ENCODE peak calls at places on chromosome 7, in five cellular contexts. X is AG09309, W is lower leg skin, U is transverse colon, B is IMR-90. O is an unnamed sample.

GRCh38 chr7:45188736-45189135 is 31.1 kb downstream of the RAMP3 start:
- DNase-seq in B (no peak), U (no peak), X (no peak), W (peak; percentile 50), O (no peak)

GRCh38 chr7:93442478-93443224 is 131.9 kb downstream of the CALCR start:
- DNase-seq in X (no peak), B (peak; percentile 13), W (no peak), U (peak; percentile 13), O (no peak)

GRCh38 chr7:50272808-50273207 is 31.7 kb upstream of the IKZF1 start:
- DNase-seq in B (no peak), W (no peak), X (no peak), U (no peak), O (no peak)

GRCh38 chr7:5591547-5591899 is 167.9 kb upstream of the TNRC18 start:
- DNase-seq in W (no peak), X (peak; percentile 43), B (peak; percentile 80), U (no peak), O (peak; percentile 58)

GRCh38 chr7:74454948-74455804 is 1.5 kb downstream of the GTF2IRD1 start:
- DNase-seq in U (peak; percentile 68), X (no peak), W (no peak), B (no peak), O (no peak)

GRCh38 chr7:105799677-105800076 is 76.7 kb downstream of the ATXN7L1 start:
- DNase-seq in U (no peak), B (peak; percentile 28), W (no peak), X (no peak), O (no peak)

GRCh38 chr7:122884186-122884585 is 2.1 kb downstream of the CADPS2 start:
- DNase-seq in B (no peak), X (no peak), W (no peak), U (no peak), O (no peak)

GRCh38 chr7:74475243-74475986 is 21.7 kb downstream of the GTF2IRD1 start:
- DNase-seq in B (no peak), W (no peak), X (no peak), U (peak; percentile 45), O (no peak)

GRCh38 chr7:66296555-66296954 is 91.4 kb downstream of the TPST1 start:
- DNase-seq in X (no peak), W (no peak), B (peak; percentile 38), U (no peak), O (no peak)

GRCh38 chr7:116671681-116672595 is at the start of gene MET:
- DNase-seq in X (no peak), U (peak; percentile 86), W (peak; percentile 95), B (peak; percentile 72), O (no peak)

GRCh38 chr7:26369519-26370385 is 78.1 kb downstream of the SNX10 start:
- DNase-seq in X (peak; percentile 1), U (peak; percentile 20), W (no peak), B (peak; percentile 43), O (no peak)

GRCh38 chr7:40546616-40547501 is 412.1 kb downstream of the SUGCT start:
- DNase-seq in U (no peak), X (no peak), W (no peak), B (peak; percentile 40), O (no peak)

GRCh38 chr7:100215895-100216294 is 3.9 kb upstream of the PVRIG start:
- DNase-seq in W (no peak), B (peak; percentile 37), X (no peak), U (no peak), O (no peak)

GRCh38 chr7:41624818-41625217 is 78.1 kb downstream of the INHBA start:
- DNase-seq in W (peak; percentile 78), B (peak; percentile 69), X (peak; percentile 2), U (no peak), O (no peak)

GRCh38 chr7:92720604-92721350 is 115.6 kb downstream of the CDK6 start:
- DNase-seq in X (no peak), U (no peak), W (no peak), B (no peak), O (no peak)

GRCh38 chr7:42237162-42237821 is at the start of gene GLI3:
- DNase-seq in U (peak; percentile 70), W (peak; percentile 97), X (peak; percentile 76), B (peak; percentile 93), O (peak; percentile 59)

GRCh38 chr7:142420554-142421362 is 162.9 kb upstream of the PRSS58 start:
- DNase-seq in W (no peak), U (peak; percentile 13), B (peak; percentile 57), X (no peak), O (no peak)

GRCh38 chr7:120089968-120090367 is 183.0 kb upstream of the KCND2 start:
- DNase-seq in X (no peak), U (no peak), W (no peak), B (peak; percentile 42), O (no peak)

GRCh38 chr7:84701524-84702306 is 485.1 kb downstream of the SEMA3D start:
- DNase-seq in U (peak; percentile 21), W (no peak), X (peak; percentile 78), B (peak; percentile 98), O (peak; percentile 84)

GRCh38 chr7:27096756-27097514 is 1.1 kb upstream of the HOXA1 start:
- DNase-seq in W (no peak), X (no peak), B (peak; percentile 64), U (peak; percentile 52), O (no peak)

GRCh38 chr7:6476596-6477374 is 29.0 kb upstream of the DAGLB start:
- DNase-seq in B (no peak), X (no peak), W (no peak), U (no peak), O (no peak)

GRCh38 chr7:83976302-83976701 is 218.3 kb downstream of the SEMA3A start:
- DNase-seq in X (no peak), U (no peak), B (peak; percentile 44), W (no peak), O (no peak)

GRCh38 chr7:156091515-156092080 is 279.3 kb upstream of the SHH start:
- DNase-seq in W (no peak), X (no peak), U (no peak), B (no peak), O (no peak)

GRCh38 chr7:27950123-27950522 is 210.2 kb downstream of the TAX1BP1 start:
- DNase-seq in B (no peak), U (no peak), W (no peak), X (no peak), O (no peak)

GRCh38 chr7:121164247-121164646 is 164.6 kb upstream of the WNT16 start:
- DNase-seq in B (no peak), U (no peak), X (no peak), W (no peak), O (no peak)

GRCh38 chr7:92904292-92905131 is 68.1 kb upstream of the CDK6 start:
- DNase-seq in X (peak; percentile 76), U (no peak), B (peak; percentile 97), W (peak; percentile 81), O (peak; percentile 87)

GRCh38 chr7:136869991-136870798 is 1.7 kb downstream of the CHRM2 start:
- DNase-seq in X (no peak), U (no peak), W (no peak), B (peak; percentile 30), O (no peak)
- H3K4me3 ChIP-seq in X (peak overlapping the region; percentile 78), U (peak overlapping the region; percentile 33), W (no peak overlapping the region), B (peak overlapping the region; percentile 95), O (peak overlapping the region; percentile 78)

GRCh38 chr7:11541330-11541729 is 290.7 kb downstream of the THSD7A start:
- DNase-seq in U (no peak), W (no peak), X (no peak), B (no peak), O (no peak)

GRCh38 chr7:11540271-11540761 is 291.7 kb downstream of the THSD7A start:
- DNase-seq in X (no peak), B (no peak), U (no peak), W (no peak), O (no peak)

GRCh38 chr7:11538751-11539299 is 293.2 kb downstream of the THSD7A start:
- DNase-seq in W (no peak), U (no peak), X (no peak), B (no peak), O (no peak)

GRCh38 chr7:11539853-11540252 is 292.1 kb downstream of the THSD7A start:
- DNase-seq in X (no peak), B (no peak), W (no peak), U (no peak), O (no peak)
- H3K4me3 ChIP-seq in X (no peak overlapping the region), B (no peak overlapping the region), W (no peak overlapping the region), U (no peak overlapping the region), O (no peak overlapping the region)

GRCh38 chr7:43652364-43652763 is 69.5 kb downstream of the STK17A start:
- DNase-seq in B (peak; percentile 40), W (no peak), X (no peak), U (no peak), O (no peak)

GRCh38 chr7:43647772-43648643 is 65.1 kb downstream of the STK17A start:
- DNase-seq in B (peak; percentile 100), X (peak; percentile 99), W (peak; percentile 90), U (peak; percentile 59), O (peak; percentile 99)

GRCh38 chr7:43649755-43650274 is 66.9 kb downstream of the STK17A start:
- DNase-seq in B (peak; percentile 50), X (no peak), W (no peak), U (peak; percentile 60), O (no peak)

GRCh38 chr7:43648725-43649406 is 66.0 kb downstream of the STK17A start:
- DNase-seq in X (peak; percentile 67), W (no peak), B (peak; percentile 85), U (peak; percentile 68), O (no peak)

GRCh38 chr7:43650457-43651052 is 67.6 kb downstream of the STK17A start:
- DNase-seq in U (no peak), W (no peak), B (peak; percentile 92), X (peak; percentile 69), O (peak; percentile 67)
- H3K4me3 ChIP-seq in U (no peak overlapping the region), W (no peak overlapping the region), B (no peak overlapping the region), X (no peak overlapping the region), O (no peak overlapping the region)

DNA sequence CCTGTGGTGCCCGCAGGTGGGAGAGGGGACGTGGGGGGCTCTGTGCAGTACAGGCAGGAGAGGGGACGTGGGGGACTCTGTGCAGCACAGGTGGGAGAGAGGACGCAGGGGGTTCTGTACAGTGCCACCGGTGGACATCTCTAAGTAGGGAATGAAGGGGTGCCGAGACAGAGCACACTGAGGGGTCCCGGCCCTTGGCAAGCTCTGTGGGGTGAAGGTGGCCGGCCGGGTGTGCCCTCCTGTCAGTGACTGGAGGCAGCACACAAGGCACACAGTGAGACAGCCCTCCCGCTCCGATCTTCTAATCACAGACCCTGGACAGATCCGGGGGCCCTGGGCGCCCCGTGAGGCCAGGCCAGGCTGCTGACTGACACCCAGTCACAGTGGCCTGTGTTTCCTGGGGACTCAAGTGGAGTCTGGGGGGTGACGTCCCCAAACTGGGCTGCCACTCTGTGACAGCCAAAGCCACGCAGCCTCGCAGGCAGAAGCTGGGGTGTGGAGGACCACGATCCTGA is 11.2 kb downstream of the GPR146 start:
- DNase-seq in B (no peak), U (no peak), W (no peak), X (no peak), O (no peak)
- H3K4me3 ChIP-seq in B (no peak overlapping the region), U (no peak overlapping the region), W (no peak overlapping the region), X (no peak overlapping the region), O (no peak overlapping the region)

GRCh38 chr7:451255-452229 is 68.1 kb downstream of the PDGFA start:
- DNase-seq in X (no peak), W (no peak), U (no peak), B (no peak), O (no peak)
- H3K4me3 ChIP-seq in X (no peak overlapping the region), W (no peak overlapping the region), U (no peak overlapping the region), B (no peak overlapping the region), O (no peak overlapping the region)

GRCh38 chr7:80771523-80771922 is 133.1 kb downstream of the CD36 start:
- DNase-seq in B (peak; percentile 78), X (no peak), W (no peak), U (no peak), O (no peak)
- H3K4me3 ChIP-seq in B (no peak overlapping the region), X (no peak overlapping the region), W (no peak overlapping the region), U (no peak overlapping the region), O (no peak overlapping the region)

GRCh38 chr7:130953193-130953592 is 219.2 kb upstream of the KLF14 start:
- DNase-seq in U (no peak), W (no peak), B (no peak), X (no peak), O (no peak)
- H3K4me3 ChIP-seq in U (no peak overlapping the region), W (no peak overlapping the region), B (no peak overlapping the region), X (no peak overlapping the region), O (no peak overlapping the region)

O was measured in AG04449.